ENCODE peak calls at places on chromosomes 2 and 18, in five cellular contexts. Y is T-helper 2 cell, P is AG20443, U is HEK293T, W is GM23248. I is an unnamed sample.

GRCh38 chr2:9347411-9347853 is 75.9 kb downstream of the ITGB1BP1 start:
- DNase-seq in Y (no peak), U (no peak), W (peak), P (peak), I (no peak)

GRCh38 chr2:123695449-123695848 is 329.6 kb upstream of the CNTNAP5 start:
- DNase-seq in W (no peak), P (no peak), Y (no peak), U (no peak), I (no peak)

GRCh38 chr2:220966636-220967035 is 605.5 kb downstream of the EPHA4 start:
- DNase-seq in P (peak), W (peak), Y (no peak), U (no peak), I (peak)

GRCh38 chr2:7012141-7012809 is 95.1 kb downstream of the RNF144A start:
- DNase-seq in Y (no peak), P (peak), U (no peak), W (peak), I (peak)

GRCh38 chr2:228646061-228646460 is 464.6 kb upstream of the SPHKAP start:
- DNase-seq in U (no peak), P (peak), W (peak), Y (no peak), I (peak)

GRCh38 chr2:228039752-228040534 is 141.5 kb downstream of the SPHKAP start:
- DNase-seq in W (peak), U (peak), P (peak), Y (peak), I (peak)

GRCh38 chr2:607172-607571 is 70.0 kb downstream of the TMEM18 start:
- DNase-seq in U (no peak), P (no peak), Y (no peak), W (no peak), I (no peak)

GRCh38 chr2:240962371-240963064 is 35.9 kb upstream of the SNED1 start:
- DNase-seq in Y (no peak), W (peak), U (peak), P (no peak), I (no peak)

GRCh38 chr18:75530548-75531211 is 103.2 kb upstream of the SMIM21 start:
- DNase-seq in P (peak), Y (no peak), W (peak), U (no peak), I (peak)

GRCh38 chr2:109386004-109386695 is 227.6 kb downstream of the SEPTIN10 start:
- DNase-seq in Y (no peak), U (no peak), P (no peak), W (no peak), I (no peak)

GRCh38 chr2:58035352-58035751 is 11.3 kb upstream of the VRK2 start:
- DNase-seq in U (no peak), P (no peak), Y (no peak), W (no peak), I (no peak)

GRCh38 chr2:38274286-38275276 is 102.5 kb downstream of the ATL2 start:
- DNase-seq in P (peak), Y (peak), W (peak), U (peak), I (peak)

GRCh38 chr2:219775506-219775905 is 148.1 kb downstream of the SLC4A3 start:
- DNase-seq in Y (no peak), P (no peak), U (no peak), W (no peak), I (no peak)